ENCODE peak calls at places on chromosomes 16 and 17, in seven cellular contexts. V, M, J, O, X, P and U are unnamed samples.

GRCh38 chr17:1227365-1227764 is 42.9 kb upstream of the BHLHA9 start:
- DNase-seq in X (no peak), M (no peak), J (no peak), O (no peak), V (no peak), P (no peak), U (no peak)

GRCh38 chr17:82351713-82352488 is 7.1 kb upstream of the TEX19 start:
- DNase-seq in M (no peak), P (peak), J (peak), O (peak), X (peak), V (peak), U (peak)

GRCh38 chr16:85249830-85250455 is 137.7 kb upstream of the CIBAR2 start:
- DNase-seq in X (no peak), P (no peak), O (no peak), V (no peak), J (no peak), M (no peak), U (no peak)

GRCh38 chr17:64183815-64184397 is 54.0 kb upstream of the ERN1 start:
- DNase-seq in J (no peak), M (no peak), P (no peak), O (no peak), V (no peak), X (no peak), U (no peak)

GRCh38 chr16:14186007-14186953 is 115.2 kb downstream of the MRTFB start:
- DNase-seq in M (no peak), O (no peak), V (no peak), P (peak), X (no peak), J (no peak), U (no peak)

GRCh38 chr16:22370038-22370541 is 4.3 kb downstream of the CDR2 start:
- DNase-seq in V (no peak), M (no peak), X (no peak), J (no peak), P (no peak), O (no peak), U (no peak)

GRCh38 chr16:8863594-8864424 is 5.0 kb downstream of the CARHSP1 start:
- DNase-seq in O (peak), M (no peak), V (no peak), X (peak), P (peak), J (no peak), U (peak)

GRCh38 chr17:74431568-74432483 is at the start of gene GPRC5C:
- DNase-seq in V (peak), P (peak), J (peak), X (peak), O (peak), M (no peak), U (peak)

GRCh38 chr16:73483076-73483791 is 435.3 kb upstream of the ZFHX3 start:
- DNase-seq in O (no peak), M (no peak), X (no peak), J (no peak), V (no peak), P (no peak), U (no peak)

GRCh38 chr17:58317421-58318064 is 11.1 kb downstream of the TSPOAP1 start:
- DNase-seq in M (peak), V (peak), O (peak), X (peak), J (no peak), P (peak), U (no peak)

GRCh38 chr17:45639297-45639849 is 144.7 kb upstream of the CRHR1 start:
- DNase-seq in V (no peak), M (no peak), X (no peak), O (no peak), P (no peak), J (no peak), U (no peak)

GRCh38 chr17:2427215-2427614 is 26.4 kb upstream of the MNT start:
- DNase-seq in J (no peak), V (no peak), X (no peak), M (no peak), O (no peak), P (no peak), U (no peak)

GRCh38 chr17:82216301-82217119 is 3.9 kb upstream of the CCDC57 start:
- DNase-seq in X (peak), P (no peak), O (peak), M (peak), J (no peak), V (no peak), U (peak)

GRCh38 chr17:63358111-63358839 is 87.8 kb downstream of the CYB561 start:
- DNase-seq in M (no peak), V (no peak), J (no peak), O (no peak), P (no peak), X (no peak), U (no peak)

GRCh38 chr17:33284022-33284421 is 9.1 kb downstream of the ASIC2 start:
- DNase-seq in M (no peak), O (peak), J (no peak), P (no peak), X (peak), V (peak), U (peak)

GRCh38 chr16:54970016-54970415 is 39.4 kb downstream of the IRX5 start:
- DNase-seq in O (no peak), X (no peak), V (no peak), M (no peak), P (no peak), J (no peak), U (no peak)

GRCh38 chr17:61481421-61481820 is 29.2 kb downstream of the TBX4 start:
- DNase-seq in O (no peak), X (no peak), V (no peak), J (no peak), M (no peak), P (no peak), U (no peak)

GRCh38 chr16:79628501-79628975 is 28.0 kb upstream of the MAF start:
- DNase-seq in V (no peak), M (peak), P (no peak), O (no peak), J (no peak), X (no peak), U (no peak)

GRCh38 chr16:78866556-78866955 is 734.0 kb downstream of the MAF start:
- DNase-seq in O (no peak), P (no peak), V (no peak), X (no peak), J (no peak), M (no peak), U (no peak)

GRCh38 chr16:84773312-84773711 is 46.5 kb upstream of the CRISPLD2 start:
- DNase-seq in X (no peak), P (no peak), J (no peak), O (no peak), V (no peak), M (no peak), U (no peak)

GRCh38 chr16:1610071-1610840 is 1.6 kb downstream of the IFT140 start:
- DNase-seq in O (peak), V (peak), M (peak), P (peak), J (peak), X (peak), U (peak)
- TF ChIP-seq CTCF in O (no peak), V (peak), M (no peak), P (no peak), J (no peak), X (no peak), U (peak)

GRCh38 chr16:77585852-77586251 is 136.5 kb upstream of the NUDT7 start:
- DNase-seq in J (no peak), X (no peak), O (no peak), V (peak), M (no peak), P (no peak), U (no peak)
- TF ChIP-seq EP300 in J (no peak), X (no peak), O (no peak), V (no peak), M (no peak), P (no peak), U (no peak)

GRCh38 chr17:28902819-28903545 is at the start of gene DHRS13:
- DNase-seq in M (peak), J (peak), P (peak), O (peak), V (peak), X (peak), U (peak)
- TF ChIP-seq POLR2A in M (peak), J (no peak), P (peak), O (no peak), V (no peak), X (no peak), U (no peak)

DNA sequence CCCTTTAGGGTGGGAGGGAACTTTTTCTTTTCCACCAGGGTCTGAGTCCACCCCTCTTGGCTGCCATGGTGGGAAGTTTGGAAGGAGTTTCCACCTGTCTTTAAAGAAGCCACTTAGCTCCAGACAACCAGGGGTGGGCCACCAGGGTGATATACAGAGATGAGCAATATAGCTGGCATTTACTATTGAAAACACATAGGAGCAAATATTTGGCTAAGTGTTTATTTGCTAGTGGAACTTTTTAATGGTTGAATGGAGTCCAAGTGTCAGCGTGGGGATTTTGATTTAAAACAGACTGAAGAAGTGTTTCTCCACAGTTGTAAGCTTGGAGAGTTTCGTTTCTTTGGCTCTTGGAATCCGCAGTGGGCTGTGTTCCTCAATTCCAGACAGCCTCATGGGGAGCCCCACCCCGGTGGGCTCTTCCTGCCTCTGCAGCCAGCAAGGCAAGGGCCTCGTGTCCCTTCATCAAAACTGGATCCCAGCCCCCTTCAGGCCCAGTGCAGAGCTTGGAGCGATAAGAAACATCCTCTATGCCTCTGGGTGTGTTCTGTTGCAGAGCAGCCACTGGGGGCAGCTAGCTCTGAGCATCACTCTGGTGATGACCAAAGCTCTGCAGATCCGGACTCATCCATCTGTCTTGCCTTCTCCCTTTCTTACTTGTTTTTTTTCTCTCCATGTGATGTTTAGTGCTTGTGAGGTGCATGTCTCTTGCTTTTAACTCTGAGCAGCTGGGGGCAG is 36.1 kb downstream of the NOG start:
- DNase-seq in V (peak), P (peak), X (no peak), J (no peak), O (no peak), M (no peak), U (no peak)
- TF ChIP-seq CTCF in V (peak), P (peak), X (no peak), J (no peak), O (no peak), M (peak), U (no peak)

GRCh38 chr16:4183258-4184037 is 58.4 kb downstream of the SRL start:
- DNase-seq in J (peak), X (peak), V (peak), O (peak), P (peak), M (peak), U (peak)
- TF ChIP-seq EP300 in J (peak), X (no peak), V (no peak), O (no peak), P (no peak), M (no peak), U (peak)

GRCh38 chr17:78316115-78316866 is 43.6 kb downstream of the SOCS3 start:
- DNase-seq in P (no peak), M (no peak), X (no peak), V (peak), J (peak), O (no peak), U (no peak)

GRCh38 chr17:78316867-78317816 is 42.7 kb downstream of the SOCS3 start:
- DNase-seq in P (peak), V (peak), X (peak), O (peak), J (peak), M (peak), U (no peak)

GRCh38 chr17:78315355-78316114 is 44.3 kb downstream of the SOCS3 start:
- DNase-seq in O (peak), M (peak), J (peak), P (peak), V (peak), X (peak), U (peak)

GRCh38 chr17:78314683-78315354 is 45.1 kb downstream of the SOCS3 start:
- DNase-seq in O (no peak), J (peak), P (no peak), M (no peak), X (no peak), V (peak), U (no peak)

GRCh38 chr17:78313735-78314648 is 45.9 kb downstream of the SOCS3 start:
- DNase-seq in M (peak), J (peak), P (peak), O (peak), V (peak), X (peak), U (no peak)
- TF ChIP-seq POLR2A in M (no peak), J (peak), P (no peak), O (no peak), V (peak), X (peak), U (peak)

DNA sequence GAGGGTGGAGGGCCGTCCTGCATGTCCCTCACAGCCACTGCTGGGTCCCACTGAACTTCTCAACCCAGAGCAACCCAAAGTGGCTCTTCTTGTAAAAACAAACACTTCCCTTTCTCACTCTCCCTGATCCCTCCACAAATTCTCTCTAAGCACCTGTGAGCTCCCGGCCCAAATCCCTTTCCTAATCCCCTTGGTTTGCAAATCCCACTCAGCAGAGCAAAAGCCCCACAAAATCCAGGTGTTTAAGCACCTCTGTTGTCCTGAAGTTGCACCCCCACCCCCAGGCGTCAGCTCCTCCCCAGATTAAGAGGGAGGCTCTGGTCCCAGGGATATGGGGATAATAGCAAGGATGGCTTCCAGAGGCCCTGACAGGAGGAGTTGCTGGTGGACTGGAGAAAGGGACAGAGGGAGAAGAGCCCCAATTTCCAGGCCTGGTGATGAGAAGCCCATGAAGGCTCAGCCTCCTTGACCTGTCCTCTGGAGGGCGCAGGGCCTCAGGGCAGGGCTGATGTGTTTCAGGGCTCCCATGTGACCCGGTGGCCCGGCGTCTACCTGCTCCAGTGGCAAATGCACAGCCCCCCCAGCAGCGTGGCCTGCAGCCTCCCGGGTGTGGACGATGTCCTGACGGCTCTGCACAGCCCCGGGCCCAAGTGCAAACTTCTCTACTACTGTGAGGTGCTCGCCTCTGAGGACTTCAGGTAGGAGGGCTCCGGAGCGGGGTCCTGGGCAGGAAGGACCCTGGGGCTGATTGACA is 23.0 kb downstream of the NAGPA start:
- DNase-seq in V (no peak), O (no peak), X (no peak), J (no peak), M (no peak), P (no peak), U (no peak)
- TF ChIP-seq CTCF in V (no peak), O (no peak), X (no peak), J (no peak), M (peak), P (peak), U (no peak)

GRCh38 chr16:10356870-10357842 is 28.7 kb upstream of the ATF7IP2 start:
- DNase-seq in J (no peak), O (no peak), X (no peak), M (no peak), P (peak), V (no peak), U (no peak)

GRCh38 chr16:10367616-10368188 is 18.2 kb upstream of the ATF7IP2 start:
- DNase-seq in M (no peak), P (no peak), X (no peak), V (no peak), J (no peak), O (no peak), U (no peak)

DNA sequence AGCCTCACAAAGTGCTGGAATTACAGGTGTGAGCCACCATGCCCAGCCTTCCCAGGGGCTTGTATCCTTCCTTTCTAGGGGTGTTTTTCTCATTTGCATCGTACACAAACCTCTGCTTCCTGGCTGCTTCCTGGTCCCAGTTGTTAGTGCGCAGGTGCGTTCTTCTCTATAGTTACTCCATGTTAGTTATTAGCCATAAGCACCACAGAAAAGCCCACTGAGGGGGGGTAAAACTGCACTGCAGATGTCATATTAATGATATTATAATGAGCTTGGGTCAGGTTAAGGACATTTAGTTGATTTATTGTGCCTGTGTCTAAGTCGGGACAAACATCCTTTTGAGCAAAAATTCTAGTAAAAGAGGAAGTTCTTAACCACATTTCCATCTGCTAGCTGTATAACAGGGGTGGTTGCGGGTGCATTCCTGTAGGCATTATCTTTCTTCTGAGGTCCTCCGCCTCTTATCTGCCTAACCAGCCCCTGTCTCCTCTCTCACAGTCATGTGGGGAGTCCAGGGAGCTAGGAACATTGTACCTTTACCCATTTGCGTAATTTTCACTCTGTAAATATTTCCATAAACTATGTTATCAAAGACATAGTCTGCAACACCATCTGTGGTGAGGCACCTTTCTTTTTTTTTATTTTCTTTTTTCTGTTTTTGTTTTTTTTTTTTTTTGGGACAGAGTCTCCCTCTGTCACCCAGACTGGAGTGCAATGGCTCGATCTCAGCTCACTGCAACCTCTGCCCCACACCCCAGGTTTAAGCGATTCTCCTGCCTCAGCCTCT is 23.6 kb upstream of the ATF7IP2 start:
- DNase-seq in M (peak), P (peak), O (no peak), X (no peak), V (no peak), J (no peak), U (no peak)
- TF ChIP-seq EP300 in M (no peak), P (peak), O (no peak), X (no peak), V (no peak), J (no peak), U (no peak)

GRCh38 chr16:726438-727290 is at the start of the genes CCDC78 and HAGHL:
- DNase-seq in M (no peak), V (no peak), X (peak), P (peak), J (no peak), O (peak), U (no peak)

GRCh38 chr16:728890-729744 is 2.2 kb downstream of the HAGHL start:
- DNase-seq in X (no peak), M (no peak), V (no peak), J (no peak), P (no peak), O (no peak), U (no peak)

GRCh38 chr16:726188-726437 is 130 bp downstream of the CCDC78 start:
- DNase-seq in J (no peak), P (no peak), X (no peak), M (no peak), V (no peak), O (no peak), U (no peak)

GRCh38 chr16:728131-728889 is 1.4 kb downstream of the HAGHL start:
- DNase-seq in X (peak), V (peak), O (peak), P (peak), J (no peak), M (no peak), U (no peak)

DNA sequence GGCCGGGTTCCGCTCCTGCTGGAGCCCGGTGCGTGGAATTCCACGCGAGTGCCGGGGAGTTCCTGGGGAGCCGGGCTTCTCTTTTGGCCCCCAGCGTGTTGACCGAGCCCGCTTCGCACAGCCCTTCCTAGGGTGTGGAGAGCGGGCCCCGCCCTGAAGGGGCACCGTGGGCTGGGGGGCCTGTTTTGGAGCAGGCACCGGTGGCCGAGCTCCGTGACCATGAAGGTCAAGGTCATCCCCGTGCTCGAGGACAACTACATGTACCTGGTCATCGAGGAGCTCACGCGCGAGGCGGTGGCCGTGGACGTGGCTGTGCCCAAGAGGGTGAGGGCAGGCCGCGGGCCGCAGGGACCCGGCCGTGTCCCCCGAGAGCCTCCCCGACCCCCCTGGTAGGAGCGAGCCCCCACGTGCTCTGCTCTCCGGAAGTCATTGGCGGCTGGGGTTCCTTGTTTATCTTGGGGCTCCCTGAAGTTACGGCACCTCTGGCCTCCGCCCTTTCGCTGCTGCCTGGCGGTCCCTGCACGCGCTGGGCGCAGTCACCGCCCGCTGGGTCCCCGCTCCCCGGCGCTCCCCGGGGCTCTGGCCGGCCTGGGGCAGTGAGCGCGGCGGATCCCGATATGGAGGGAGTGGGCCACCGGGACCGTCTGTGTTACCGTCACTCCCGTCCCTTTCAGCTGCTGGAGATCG is 528 bp downstream of the HAGHL start:
- DNase-seq in M (no peak), P (peak), V (no peak), O (no peak), J (no peak), X (peak), U (no peak)
- TF ChIP-seq POLR2A in M (no peak), P (peak), V (no peak), O (no peak), J (no peak), X (peak), U (no peak)